ENCODE peak calls at places on chromosomes 5 and 9, in five cellular contexts. One of them, this sample, is unnamed. For H3K4me1, the result is how much of the 10 kb centered on the place peaks cover.

GRCh38 chr9:135906291-135907005 is 898 bp downstream of the CAMSAP1 start:
- DNase-seq in HCT116: no peak
- DNase-seq in neural progenitor cell: peak
- DNase-seq in GM23338: no peak
- DNase-seq in OCI-LY7: peak
- DNase-seq in this sample: peak

GRCh38 chr9:37903581-37903830 is 421 bp downstream of the SLC25A51 start:
- DNase-seq in HCT116: no peak
- DNase-seq in neural progenitor cell: no peak
- DNase-seq in GM23338: peak
- DNase-seq in OCI-LY7: no peak
- DNase-seq in this sample: no peak

GRCh38 chr9:88950341-88951141 is 40.7 kb upstream of the S1PR3 start:
- DNase-seq in HCT116: no peak
- DNase-seq in neural progenitor cell: peak
- DNase-seq in GM23338: no peak
- DNase-seq in OCI-LY7: no peak
- DNase-seq in this sample: no peak

GRCh38 chr5:122849746-122850145 is 4.3 kb downstream of the SNX24 start:
- DNase-seq in HCT116: no peak
- DNase-seq in neural progenitor cell: no peak
- DNase-seq in GM23338: no peak
- DNase-seq in OCI-LY7: no peak
- DNase-seq in this sample: no peak

GRCh38 chr9:134965851-134966250 is 48.1 kb upstream of the FCN1 start:
- DNase-seq in HCT116: no peak
- DNase-seq in neural progenitor cell: no peak
- DNase-seq in GM23338: no peak
- DNase-seq in OCI-LY7: no peak
- DNase-seq in this sample: no peak

GRCh38 chr5:67156976-67157583 is 39.5 kb downstream of the CD180 start:
- DNase-seq in HCT116: peak
- DNase-seq in neural progenitor cell: peak
- DNase-seq in GM23338: peak
- DNase-seq in OCI-LY7: peak
- DNase-seq in this sample: peak

GRCh38 chr9:6632516-6633328 is 12.8 kb downstream of the GLDC start:
- DNase-seq in HCT116: no peak
- DNase-seq in neural progenitor cell: no peak
- DNase-seq in GM23338: peak
- DNase-seq in OCI-LY7: peak
- DNase-seq in this sample: no peak

GRCh38 chr5:860506-861150 is 9.8 kb upstream of the ZDHHC11 start:
- DNase-seq in HCT116: no peak
- DNase-seq in neural progenitor cell: no peak
- DNase-seq in GM23338: no peak
- DNase-seq in OCI-LY7: no peak
- DNase-seq in this sample: no peak

GRCh38 chr9:85872444-85872843 is 68.5 kb upstream of the NAA35 start:
- DNase-seq in HCT116: no peak
- DNase-seq in neural progenitor cell: no peak
- DNase-seq in GM23338: no peak
- DNase-seq in OCI-LY7: no peak
- DNase-seq in this sample: no peak

GRCh38 chr9:36151306-36152210 is 15.0 kb downstream of the GLIPR2 start:
- DNase-seq in HCT116: no peak
- DNase-seq in neural progenitor cell: no peak
- DNase-seq in GM23338: no peak
- DNase-seq in OCI-LY7: peak
- DNase-seq in this sample: peak

GRCh38 chr9:79858509-79858908 is 286.7 kb downstream of the TLE4 start:
- DNase-seq in HCT116: no peak
- DNase-seq in neural progenitor cell: no peak
- DNase-seq in GM23338: no peak
- DNase-seq in OCI-LY7: no peak
- DNase-seq in this sample: no peak

GRCh38 chr5:36985387-36985786 is 108.8 kb downstream of the NIPBL start:
- DNase-seq in HCT116: no peak
- DNase-seq in neural progenitor cell: no peak
- DNase-seq in GM23338: no peak
- DNase-seq in OCI-LY7: no peak
- DNase-seq in this sample: no peak

GRCh38 chr5:34522599-34523381 is 133.3 kb upstream of the RAI14 start:
- DNase-seq in HCT116: peak
- DNase-seq in neural progenitor cell: peak
- DNase-seq in GM23338: peak
- DNase-seq in OCI-LY7: peak
- DNase-seq in this sample: peak

GRCh38 chr5:103706939-103707682 is 144.5 kb upstream of the NUDT12 start:
- DNase-seq in HCT116: no peak
- DNase-seq in neural progenitor cell: no peak
- DNase-seq in GM23338: no peak
- DNase-seq in OCI-LY7: no peak
- DNase-seq in this sample: no peak

GRCh38 chr5:142176255-142176654 is 67.7 kb downstream of the NDFIP1 start:
- DNase-seq in HCT116: no peak
- DNase-seq in neural progenitor cell: no peak
- DNase-seq in GM23338: peak
- DNase-seq in OCI-LY7: no peak
- DNase-seq in this sample: no peak

GRCh38 chr9:124220551-124221451 is 36.9 kb upstream of the NEK6 start:
- DNase-seq in HCT116: no peak
- DNase-seq in neural progenitor cell: no peak
- DNase-seq in GM23338: no peak
- DNase-seq in OCI-LY7: no peak
- DNase-seq in this sample: no peak

GRCh38 chr5:159053708-159054107 is 46.0 kb downstream of the EBF1 start:
- DNase-seq in HCT116: no peak
- DNase-seq in neural progenitor cell: no peak
- DNase-seq in GM23338: no peak
- DNase-seq in OCI-LY7: no peak
- DNase-seq in this sample: no peak

GRCh38 chr9:95771556-95772280 is 103.8 kb upstream of the ERCC6L2 start:
- DNase-seq in HCT116: no peak
- DNase-seq in neural progenitor cell: peak
- DNase-seq in GM23338: no peak
- DNase-seq in OCI-LY7: no peak
- DNase-seq in this sample: no peak

GRCh38 chr5:77632526-77633268 is 5.8 kb downstream of the OTP start:
- DNase-seq in HCT116: no peak
- DNase-seq in neural progenitor cell: peak
- DNase-seq in GM23338: peak
- DNase-seq in OCI-LY7: no peak
- DNase-seq in this sample: no peak

GRCh38 chr5:168773231-168773630 is 194.1 kb upstream of the PANK3 start:
- DNase-seq in HCT116: no peak
- DNase-seq in neural progenitor cell: no peak
- DNase-seq in GM23338: no peak
- DNase-seq in OCI-LY7: no peak
- DNase-seq in this sample: no peak

GRCh38 chr5:33282157-33282556 is 158.6 kb upstream of the TARS1 start:
- DNase-seq in HCT116: no peak
- DNase-seq in neural progenitor cell: no peak
- DNase-seq in GM23338: no peak
- DNase-seq in OCI-LY7: no peak
- DNase-seq in this sample: no peak

GRCh38 chr5:72441094-72441723 is 66.0 kb downstream of the ZNF366 start:
- DNase-seq in HCT116: no peak
- DNase-seq in neural progenitor cell: no peak
- DNase-seq in GM23338: no peak
- DNase-seq in OCI-LY7: no peak
- DNase-seq in this sample: no peak

DNA sequence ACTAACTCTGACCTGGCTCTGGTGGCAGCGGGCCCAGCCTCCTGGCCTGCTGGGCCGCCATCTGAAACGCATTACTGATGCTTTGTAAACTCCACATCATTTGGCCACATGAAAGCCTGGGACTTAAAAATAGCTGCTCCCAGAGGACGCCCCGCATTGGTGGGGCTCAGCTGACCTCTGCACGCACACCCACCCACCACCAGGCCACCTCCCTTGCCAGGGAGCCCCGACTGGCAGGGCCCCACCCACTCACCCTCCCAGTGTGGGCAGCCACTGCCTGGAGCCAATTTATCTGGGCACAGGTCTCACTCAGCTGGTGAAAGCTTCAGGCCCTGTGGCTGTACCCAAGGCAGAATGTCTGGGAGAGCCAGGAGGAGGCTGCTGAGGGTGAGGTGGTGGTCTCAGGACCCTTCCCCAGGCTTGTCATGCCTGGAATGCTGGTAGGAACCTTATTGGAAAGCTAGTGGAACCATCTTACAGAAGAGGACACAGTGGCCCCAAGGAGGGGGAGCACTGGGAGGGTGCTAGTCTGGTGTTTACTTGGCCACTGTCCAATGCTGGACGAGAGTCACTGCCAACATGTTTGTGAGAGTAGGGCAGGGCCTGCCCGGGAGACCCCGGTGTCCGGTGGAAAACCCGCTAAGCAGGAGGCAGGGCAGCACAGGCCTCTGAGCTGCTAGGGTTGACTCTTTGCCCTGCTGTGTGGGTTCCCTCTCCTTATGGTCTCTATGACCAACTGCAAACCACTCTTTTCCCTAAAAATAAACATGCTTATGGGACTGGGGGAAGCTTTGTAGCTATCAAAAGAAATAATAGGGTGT is 10.9 kb downstream of the TCF7 start:
- DNase-seq in HCT116: peak
- DNase-seq in neural progenitor cell: no peak
- DNase-seq in GM23338: no peak
- DNase-seq in OCI-LY7: no peak
- DNase-seq in this sample: no peak
- H3K27ac ChIP-seq in HCT116: peak
- H3K27ac ChIP-seq in neural progenitor cell: no peak
- H3K27ac ChIP-seq in GM23338: no peak
- H3K27ac ChIP-seq in OCI-LY7: no peak
- H3K27ac ChIP-seq in this sample: peak

GRCh38 chr5:149080294-149080693 is 17.4 kb upstream of the SH3TC2 start:
- DNase-seq in HCT116: no peak
- DNase-seq in neural progenitor cell: no peak
- DNase-seq in GM23338: no peak
- DNase-seq in OCI-LY7: no peak
- DNase-seq in this sample: no peak
- H3K4me1 ChIP-seq in HCT116: under half
- H3K4me1 ChIP-seq in neural progenitor cell: under half
- H3K4me1 ChIP-seq in GM23338: under half
- H3K4me1 ChIP-seq in OCI-LY7: under half
- H3K4me1 ChIP-seq in this sample: under half

GRCh38 chr9:98897745-98898144 is 46.0 kb upstream of the COL15A1 start:
- DNase-seq in HCT116: no peak
- DNase-seq in neural progenitor cell: no peak
- DNase-seq in GM23338: no peak
- DNase-seq in OCI-LY7: no peak
- DNase-seq in this sample: no peak
- H3K4me3 ChIP-seq in HCT116: no peak
- H3K4me3 ChIP-seq in neural progenitor cell: no peak
- H3K4me3 ChIP-seq in GM23338: no peak
- H3K4me3 ChIP-seq in OCI-LY7: no peak
- H3K4me3 ChIP-seq in this sample: no peak

DNA sequence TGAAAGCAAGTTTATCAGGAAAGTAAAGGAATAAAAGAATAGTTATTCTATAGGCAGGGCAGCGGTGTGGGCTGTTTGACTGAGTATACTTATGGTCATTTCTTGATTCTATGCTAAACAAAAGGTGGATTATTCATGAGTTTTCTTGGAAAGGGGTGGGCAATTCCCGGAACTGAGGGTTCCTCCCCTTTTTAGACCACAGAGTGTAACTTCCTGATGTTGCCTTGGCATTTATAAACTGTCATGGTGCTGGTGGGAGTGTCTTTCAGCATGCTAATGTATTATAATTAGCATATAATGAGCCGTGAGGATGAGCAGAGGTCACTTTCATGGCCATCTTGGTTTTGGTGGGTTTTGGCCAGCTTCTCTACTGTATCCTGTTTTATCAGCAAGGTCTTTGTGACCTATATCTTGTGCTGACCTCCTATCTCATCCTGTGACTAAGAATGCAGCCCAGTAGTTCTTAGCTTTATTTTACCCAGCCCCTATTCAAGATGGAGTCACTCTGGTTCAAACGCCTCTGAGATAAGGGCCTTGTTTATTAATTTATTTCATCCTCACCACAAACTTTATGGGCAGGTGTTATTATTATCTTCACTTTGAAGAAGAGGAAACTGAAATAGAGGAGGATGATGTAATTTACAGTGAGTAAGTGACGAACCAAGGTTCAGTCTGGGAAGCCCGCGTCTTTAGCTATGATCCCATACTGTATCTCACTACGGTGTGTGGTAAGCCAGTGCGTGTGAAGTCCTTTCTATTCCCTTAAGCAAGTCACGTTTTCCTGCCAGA is 186.1 kb upstream of the KLF4 start:
- DNase-seq in HCT116: no peak
- DNase-seq in neural progenitor cell: no peak
- DNase-seq in GM23338: no peak
- DNase-seq in OCI-LY7: no peak
- DNase-seq in this sample: no peak
- H3K27ac ChIP-seq in HCT116: no peak
- H3K27ac ChIP-seq in neural progenitor cell: no peak
- H3K27ac ChIP-seq in GM23338: peak
- H3K27ac ChIP-seq in OCI-LY7: no peak
- H3K27ac ChIP-seq in this sample: no peak

DNA sequence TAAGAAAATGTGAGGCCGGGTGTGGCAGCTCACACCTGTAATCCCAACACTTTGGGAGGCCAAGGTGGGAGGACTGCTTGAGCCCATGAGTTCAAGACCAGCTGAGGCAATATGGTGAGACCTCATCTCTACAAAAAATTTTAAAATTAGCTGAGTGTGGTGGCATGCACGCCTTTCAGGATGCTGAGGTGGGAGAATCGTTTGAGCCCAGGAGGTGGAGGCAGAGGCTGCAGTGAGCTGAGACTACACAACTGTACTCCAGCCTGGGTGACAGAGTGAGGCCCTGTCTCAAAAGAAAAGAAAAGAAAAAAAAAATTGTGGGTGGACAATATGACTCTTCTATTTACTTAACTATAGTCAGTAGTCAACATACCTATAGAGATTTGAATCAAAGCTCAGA is 4.8 kb downstream of the CHD1 start:
- DNase-seq in HCT116: no peak
- DNase-seq in neural progenitor cell: no peak
- DNase-seq in GM23338: no peak
- DNase-seq in OCI-LY7: no peak
- DNase-seq in this sample: no peak
- H3K4me1 ChIP-seq in HCT116: under half
- H3K4me1 ChIP-seq in neural progenitor cell: under half
- H3K4me1 ChIP-seq in GM23338: under half
- H3K4me1 ChIP-seq in OCI-LY7: under half
- H3K4me1 ChIP-seq in this sample: half or more

GRCh38 chr9:137423810-137424291 is 658 bp downstream of the NOXA1 start:
- DNase-seq in HCT116: no peak
- DNase-seq in neural progenitor cell: no peak
- DNase-seq in GM23338: peak
- DNase-seq in OCI-LY7: no peak
- DNase-seq in this sample: no peak
- H3K4me3 ChIP-seq in HCT116: peak
- H3K4me3 ChIP-seq in neural progenitor cell: peak
- H3K4me3 ChIP-seq in GM23338: peak
- H3K4me3 ChIP-seq in OCI-LY7: no peak
- H3K4me3 ChIP-seq in this sample: no peak